ENCODE peak calls at places on chromosomes 3 and 15, in eight cellular contexts. H is HCT116; E is A549; G is adrenal gland; U is epithelial cell of esophagus; R is AG10803; V is GM23338; I is CD8-positive, alpha-beta T cell. M is an unnamed sample.

GRCh38 chr15:52463638-52464037 is 65.0 kb downstream of the MYO5A start:
- DNase-seq in H (no peak), E (peak; percentile 31), G (no peak), U (no peak), R (peak; percentile 17), V (no peak), I (no peak), M (no peak)

GRCh38 chr15:69585937-69586336 is 133.3 kb downstream of the RPLP1 start:
- DNase-seq in H (no peak), E (no peak), G (no peak), U (no peak), R (no peak), V (no peak), I (no peak), M (no peak)

GRCh38 chr15:69562097-69562496 is 109.5 kb downstream of the RPLP1 start:
- DNase-seq in H (no peak), E (no peak), G (no peak), U (no peak), R (no peak), V (no peak), I (no peak), M (peak; percentile 77)

GRCh38 chr3:33664195-33664594 is 53.9 kb downstream of the CLASP2 start:
- DNase-seq in H (no peak), E (no peak), G (no peak), U (peak; percentile 73), R (peak; percentile 74), V (no peak), I (no peak), M (no peak)

GRCh38 chr3:2948882-2949281 is 161.3 kb downstream of the IL5RA start:
- DNase-seq in H (no peak), E (no peak), G (no peak), U (no peak), R (no peak), V (no peak), I (no peak), M (no peak)

GRCh38 chr3:184524981-184525336 is 36.6 kb upstream of the EPHB3 start:
- DNase-seq in H (no peak), E (no peak), G (peak; percentile 37), U (peak; percentile 20), R (no peak), V (peak; percentile 66), I (no peak), M (no peak)

GRCh38 chr3:124351430-124352142 is 359.7 kb upstream of the ROPN1 start:
- DNase-seq in H (peak; percentile 31), E (peak; percentile 63), G (peak; percentile 58), U (peak; percentile 76), R (peak; percentile 79), V (peak; percentile 90), I (no peak), M (peak; percentile 38)

GRCh38 chr3:24305795-24306467 is 188.7 kb downstream of the THRB start:
- DNase-seq in H (no peak), E (no peak), G (no peak), U (no peak), R (no peak), V (peak; percentile 71), I (no peak), M (peak; percentile 79)

GRCh38 chr3:42411429-42411828 is 1.0 kb upstream of the LYZL4 start:
- DNase-seq in H (no peak), E (no peak), G (no peak), U (no peak), R (no peak), V (no peak), I (no peak), M (no peak)

GRCh38 chr15:98581715-98582114 is 66.6 kb upstream of the IGF1R start:
- DNase-seq in H (no peak), E (no peak), G (no peak), U (peak; percentile 30), R (no peak), V (peak; percentile 72), I (no peak), M (no peak)

GRCh38 chr15:52150043-52150825 is 37.7 kb upstream of the BCL2L10 start:
- DNase-seq in H (no peak), E (no peak), G (no peak), U (no peak), R (no peak), V (no peak), I (no peak), M (no peak)

GRCh38 chr3:123096701-123097100 is 29.9 kb downstream of the PDIA5 start:
- DNase-seq in H (no peak), E (no peak), G (peak; percentile 83), U (no peak), R (peak; percentile 83), V (no peak), I (no peak), M (no peak)

DNA sequence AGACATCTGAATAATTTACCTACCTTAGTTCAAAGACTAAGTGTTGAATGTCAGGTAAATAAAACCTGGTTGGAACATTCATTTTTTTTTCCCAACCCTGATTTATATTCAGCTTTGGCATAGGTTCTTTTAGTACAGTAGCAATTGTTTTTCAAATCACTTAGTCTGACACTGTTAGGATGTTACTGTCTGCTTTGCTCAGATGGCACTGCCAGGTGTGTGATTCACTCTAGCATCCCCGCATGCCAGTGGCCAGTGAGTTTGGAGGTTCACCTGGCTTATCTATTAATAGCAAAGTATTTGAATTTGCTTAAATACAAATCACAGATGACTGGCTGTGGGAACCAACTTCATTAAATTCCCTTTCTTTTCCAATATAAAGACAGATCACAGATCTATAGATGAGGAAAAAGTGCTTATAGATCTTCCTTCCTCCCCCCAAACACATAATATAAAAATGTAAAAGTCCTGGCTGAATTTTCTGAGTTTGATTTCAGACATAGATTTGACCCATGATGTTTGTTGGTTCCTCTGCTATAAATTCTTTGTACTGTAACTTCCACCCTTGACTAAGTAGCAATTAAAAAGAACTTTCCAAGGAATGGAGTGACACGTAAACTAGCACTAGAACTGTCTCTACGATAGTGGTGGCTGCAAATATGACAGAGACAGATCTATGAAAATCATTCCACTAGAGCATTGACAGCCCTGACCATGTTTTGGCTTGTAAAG is 3.9 kb downstream of the THBS1 start:
- DNase-seq in H (no peak), E (no peak), G (no peak), U (peak; percentile 21), R (peak; percentile 78), V (no peak), I (no peak), M (no peak)
- H3K4me3 ChIP-seq in H (no peak overlapping the region), E (no peak overlapping the region), G (no peak overlapping the region), U (no peak overlapping the region), R (peak overlapping the region; percentile 87), V (no peak overlapping the region), I (no peak overlapping the region), M (no peak overlapping the region)

DNA sequence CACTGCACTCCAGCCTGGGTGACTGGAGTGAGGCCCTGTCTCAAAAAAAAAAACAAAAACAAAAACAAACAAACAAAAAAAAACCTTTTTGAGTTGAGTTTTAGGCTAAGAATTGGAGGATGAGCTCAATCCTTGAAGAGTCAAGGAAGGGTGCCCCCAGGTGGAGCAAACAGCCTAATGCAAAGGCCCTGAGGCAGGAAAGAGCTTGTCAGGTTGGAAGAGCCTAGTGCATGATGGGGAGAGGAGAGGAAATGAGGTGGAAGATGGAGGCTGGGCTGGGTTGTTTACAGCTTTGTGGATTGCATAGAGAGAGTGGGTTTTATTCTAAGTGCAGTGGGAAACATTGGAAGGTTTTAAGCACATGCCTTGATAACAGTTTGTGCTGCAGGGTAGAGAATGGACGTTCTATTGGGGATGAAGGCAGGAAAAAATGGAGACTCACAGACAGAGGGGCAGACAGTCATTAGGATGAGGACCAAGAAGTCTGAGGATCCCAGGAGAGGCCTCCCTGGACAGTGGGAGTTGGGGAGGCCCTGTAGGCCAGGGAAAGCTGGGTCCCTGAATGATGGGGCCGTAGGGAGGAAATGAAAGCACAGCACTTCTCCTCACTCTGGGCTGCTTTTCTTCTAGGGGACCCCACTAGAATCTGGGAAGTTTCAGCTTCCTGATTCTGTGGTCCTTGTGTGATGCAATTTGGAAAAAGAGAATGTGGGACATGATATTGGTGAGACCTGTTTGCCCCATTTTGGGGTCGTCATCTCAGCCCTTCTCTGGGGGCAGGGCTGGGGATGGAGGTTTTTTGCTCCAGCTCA is 1.9 kb upstream of the SNX22 start:
- DNase-seq in H (no peak), E (peak; percentile 61), G (no peak), U (peak; percentile 45), R (no peak), V (peak; percentile 75), I (no peak), M (no peak)
- TF ChIP-seq CTCF in H (peak; percentile 21), E (peak; percentile 17), G (no peak), U (peak; percentile 9), R (peak; percentile 9), V (peak; percentile 66), I (no peak), M (peak; percentile 33)

DNA sequence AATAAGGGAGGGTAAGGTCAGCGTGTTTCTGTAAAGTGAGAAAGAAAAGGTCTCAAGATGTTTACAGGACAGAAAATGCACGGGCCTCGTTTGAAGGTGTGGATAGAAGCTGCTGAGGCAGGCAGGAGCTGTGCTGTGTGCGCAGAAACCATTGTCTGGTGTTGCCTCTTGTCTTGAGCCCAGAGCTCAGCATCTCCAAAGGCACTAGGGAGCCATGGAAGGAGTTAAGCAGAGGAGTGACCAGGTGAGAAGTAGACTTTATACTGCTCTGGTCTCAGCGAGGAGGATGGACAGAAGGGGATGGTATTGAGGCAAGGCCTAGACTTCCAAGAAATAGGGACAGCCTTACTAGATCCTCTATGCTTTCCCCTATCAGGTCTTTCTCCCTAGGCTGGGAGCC is 13.0 kb downstream of the CAND2 start:
- DNase-seq in H (no peak), E (no peak), G (no peak), U (no peak), R (no peak), V (no peak), I (no peak), M (no peak)
- H3K4me3 ChIP-seq in H (peak overlapping the region; percentile 57), E (peak overlapping the region; percentile 52), G (no peak overlapping the region), U (no peak overlapping the region), R (peak overlapping the region; percentile 60), V (peak overlapping the region; percentile 58), I (no peak overlapping the region), M (peak overlapping the region; percentile 47)

GRCh38 chr15:48406911-48407310 is 75.7 kb downstream of the DUT start:
- DNase-seq in H (no peak), E (no peak), G (no peak), U (no peak), R (no peak), V (peak; percentile 45), I (no peak), M (no peak)
- TF ChIP-seq CTCF in H (no peak), E (no peak), G (no peak), U (peak; percentile 26), R (peak; percentile 28), V (peak; percentile 55), I (no peak), M (no peak)

DNA sequence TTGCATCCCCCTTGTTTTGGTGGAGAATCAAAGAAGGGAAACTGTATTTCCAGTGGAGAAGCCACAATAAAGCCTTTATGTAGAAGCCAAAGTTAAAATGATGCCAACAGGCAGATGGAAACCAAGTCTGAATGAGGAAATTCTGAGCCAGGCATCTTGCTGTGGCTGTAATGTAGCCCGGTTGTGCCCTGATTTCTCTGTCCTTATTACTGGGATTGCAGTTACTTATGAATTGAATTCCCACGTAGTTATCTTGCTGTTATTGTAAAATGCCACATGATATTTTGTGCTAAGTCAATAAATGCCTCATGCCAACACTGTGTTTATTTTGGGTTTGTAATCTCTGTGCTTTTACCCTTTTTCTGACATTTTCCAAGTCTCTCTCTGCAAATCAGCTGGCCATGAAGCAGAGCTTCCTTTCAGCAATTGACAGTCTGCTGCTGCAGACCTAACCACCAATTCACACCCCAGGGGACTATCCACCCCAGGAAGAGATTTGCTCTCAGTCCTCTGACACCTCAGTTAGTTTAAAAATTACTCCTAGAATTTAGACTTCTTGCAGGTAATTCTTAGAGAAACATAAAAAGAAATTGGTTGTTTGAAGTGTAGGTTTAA is 486.1 kb upstream of the GOLIM4 start:
- DNase-seq in H (no peak), E (no peak), G (no peak), U (no peak), R (no peak), V (peak; percentile 34), I (no peak), M (no peak)
- H3K4me3 ChIP-seq in H (no peak overlapping the region), E (no peak overlapping the region), G (no peak overlapping the region), U (no peak overlapping the region), R (no peak overlapping the region), V (no peak overlapping the region), I (no peak overlapping the region), M (no peak overlapping the region)

M was measured in LNCaP clone FGC.